ENCODE peak calls at places on chromosome 18, in seven cellular contexts. J, T, N, O, V, A and Z are unnamed samples.

GRCh38 chr18:10269226-10269625 is 185.2 kb upstream of the APCDD1 start:
- DNase-seq in J (no peak), T (no peak), N (no peak), O (no peak), V (no peak), A (no peak), Z (no peak)

GRCh38 chr18:31685097-31686082 is 1.0 kb upstream of the B4GALT6 start:
- DNase-seq in J (peak), T (peak), N (peak), O (peak), V (peak), A (peak), Z (peak)

GRCh38 chr18:10443001-10443400 is 11.4 kb upstream of the APCDD1 start:
- DNase-seq in J (no peak), T (no peak), N (no peak), O (no peak), V (no peak), A (no peak), Z (no peak)

GRCh38 chr18:7207366-7207765 is 23.5 kb upstream of the LRRC30 start:
- DNase-seq in J (no peak), T (no peak), N (peak), O (no peak), V (no peak), A (no peak), Z (no peak)

GRCh38 chr18:2985628-2986027 is 27.3 kb downstream of the LPIN2 start:
- DNase-seq in J (no peak), T (no peak), N (no peak), O (no peak), V (no peak), A (peak), Z (no peak)

GRCh38 chr18:44740000-44740399 is 59.3 kb downstream of the SETBP1 start:
- DNase-seq in J (no peak), T (no peak), N (no peak), O (no peak), V (no peak), A (no peak), Z (no peak)

GRCh38 chr18:830315-830901 is 18.4 kb upstream of the YES1 start:
- DNase-seq in J (no peak), T (no peak), N (peak), O (no peak), V (no peak), A (no peak), Z (peak)

GRCh38 chr18:24400587-24400986 is 3.0 kb upstream of the OSBPL1A start:
- DNase-seq in J (no peak), T (no peak), N (no peak), O (no peak), V (no peak), A (no peak), Z (no peak)

GRCh38 chr18:79229451-79229850 is 160.3 kb downstream of the ATP9B start:
- DNase-seq in J (no peak), T (no peak), N (no peak), O (no peak), V (no peak), A (no peak), Z (no peak)

GRCh38 chr18:55706893-55707292 is 118.9 kb upstream of the TCF4 start:
- DNase-seq in J (no peak), T (no peak), N (no peak), O (no peak), V (no peak), A (no peak), Z (no peak)

GRCh38 chr18:13461936-13462335 is 243.4 kb downstream of the LDLRAD4 start:
- DNase-seq in J (no peak), T (peak), N (no peak), O (no peak), V (no peak), A (no peak), Z (no peak)

GRCh38 chr18:44392933-44393332 is 287.8 kb upstream of the SETBP1 start:
- DNase-seq in J (no peak), T (no peak), N (peak), O (no peak), V (no peak), A (no peak), Z (no peak)

GRCh38 chr18:63788447-63789096 is 13.4 kb downstream of the SERPINB7 start:
- DNase-seq in J (no peak), T (peak), N (no peak), O (no peak), V (no peak), A (peak), Z (no peak)

GRCh38 chr18:26802330-26803200 is 62.9 kb downstream of the AQP4 start:
- DNase-seq in J (no peak), T (no peak), N (no peak), O (no peak), V (no peak), A (no peak), Z (no peak)

GRCh38 chr18:33916200-33916599 is 308.5 kb downstream of the NOL4 start:
- DNase-seq in J (no peak), T (no peak), N (peak), O (no peak), V (no peak), A (no peak), Z (no peak)

GRCh38 chr18:48922203-48922800 is 28.5 kb downstream of the SMAD7 start:
- DNase-seq in J (no peak), T (no peak), N (peak), O (peak), V (no peak), A (no peak), Z (no peak)

GRCh38 chr18:50709215-50709614 is 110.6 kb downstream of the MRO start:
- DNase-seq in J (no peak), T (no peak), N (peak), O (no peak), V (no peak), A (no peak), Z (no peak)

GRCh38 chr18:23106575-23106974 is 28.7 kb upstream of the CABLES1 start:
- DNase-seq in J (no peak), T (no peak), N (no peak), O (peak), V (no peak), A (peak), Z (no peak)

GRCh38 chr18:35074581-35074980 is 33.4 kb downstream of the MAPRE2 start:
- DNase-seq in J (no peak), T (no peak), N (no peak), O (no peak), V (no peak), A (no peak), Z (no peak)

GRCh38 chr18:8706981-8707940 is 1.9 kb downstream of the MTCL1 start:
- DNase-seq in J (no peak), T (peak), N (peak), O (peak), V (peak), A (no peak), Z (no peak)

GRCh38 chr18:2907459-2908145 is 60.8 kb downstream of the EMILIN2 start:
- DNase-seq in J (peak), T (no peak), N (no peak), O (peak), V (no peak), A (no peak), Z (no peak)

GRCh38 chr18:10035306-10035991 is 121.6 kb downstream of the VAPA start:
- DNase-seq in J (no peak), T (peak), N (no peak), O (no peak), V (peak), A (no peak), Z (no peak)

GRCh38 chr18:24010673-24011072 is 3.9 kb upstream of the TTC39C start:
- DNase-seq in J (no peak), T (no peak), N (no peak), O (no peak), V (no peak), A (no peak), Z (no peak)

GRCh38 chr18:32934201-32934600 is 161.4 kb upstream of the KLHL14 start:
- DNase-seq in J (no peak), T (no peak), N (no peak), O (no peak), V (no peak), A (no peak), Z (no peak)

GRCh38 chr18:41906528-41907256 is 48.3 kb upstream of the PIK3C3 start:
- DNase-seq in J (no peak), T (no peak), N (peak), O (no peak), V (no peak), A (peak), Z (no peak)

GRCh38 chr18:72119082-72119481 is 425.1 kb downstream of the CBLN2 start:
- DNase-seq in J (no peak), T (no peak), N (no peak), O (no peak), V (no peak), A (no peak), Z (no peak)

GRCh38 chr18:11953113-11953512 is 28.2 kb upstream of the IMPA2 start:
- DNase-seq in J (no peak), T (no peak), N (no peak), O (no peak), V (no peak), A (no peak), Z (no peak)

GRCh38 chr18:56627991-56628390 is 10.4 kb downstream of the TXNL1 start:
- DNase-seq in J (no peak), T (no peak), N (no peak), O (no peak), V (no peak), A (no peak), Z (no peak)

GRCh38 chr18:40250218-40250617 is 1704.8 kb upstream of the PIK3C3 start:
- DNase-seq in J (no peak), T (no peak), N (no peak), O (no peak), V (no peak), A (no peak), Z (no peak)

GRCh38 chr18:23835506-23835905 is 146.3 kb downstream of the LAMA3 start:
- DNase-seq in J (no peak), T (no peak), N (no peak), O (no peak), V (no peak), A (no peak), Z (no peak)

DNA sequence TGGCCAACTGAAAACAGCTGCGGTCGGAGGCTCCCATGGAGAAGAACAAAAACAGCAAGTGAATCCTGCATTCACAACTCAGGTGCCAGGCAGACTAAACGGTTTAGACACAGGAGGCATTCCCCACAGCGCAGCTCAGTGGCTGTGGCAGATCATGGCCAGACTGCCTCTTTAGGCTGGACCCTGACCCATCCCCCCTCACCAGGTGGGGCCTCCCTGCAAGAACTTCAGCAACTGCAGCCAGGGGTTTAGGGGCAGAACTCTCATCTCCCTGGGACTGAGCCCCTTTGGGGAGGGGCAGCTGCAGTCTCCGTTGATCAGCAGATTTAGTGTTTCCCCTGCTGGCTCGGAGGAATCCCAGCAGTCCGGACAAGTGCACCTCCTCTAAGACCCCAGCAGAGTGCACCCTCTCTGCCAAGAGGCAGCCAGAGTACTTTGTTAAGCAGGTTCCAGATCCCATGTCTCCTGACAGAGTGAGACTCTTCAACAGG is 346.7 kb downstream of the SS18 start:
- DNase-seq in J (no peak), T (no peak), N (peak), O (no peak), V (no peak), A (no peak), Z (no peak)
- TF ChIP-seq CTCF in J (no peak), T (no peak), N (peak), O (no peak), V (no peak), A (no peak), Z (no peak)

GRCh38 chr18:68406761-68407160 is 308.1 kb downstream of the TMX3 start:
- DNase-seq in J (no peak), T (no peak), N (no peak), O (no peak), V (no peak), A (no peak), Z (no peak)
- TF ChIP-seq CTCF in J (no peak), T (no peak), N (no peak), O (no peak), V (no peak), A (no peak), Z (no peak)

DNA sequence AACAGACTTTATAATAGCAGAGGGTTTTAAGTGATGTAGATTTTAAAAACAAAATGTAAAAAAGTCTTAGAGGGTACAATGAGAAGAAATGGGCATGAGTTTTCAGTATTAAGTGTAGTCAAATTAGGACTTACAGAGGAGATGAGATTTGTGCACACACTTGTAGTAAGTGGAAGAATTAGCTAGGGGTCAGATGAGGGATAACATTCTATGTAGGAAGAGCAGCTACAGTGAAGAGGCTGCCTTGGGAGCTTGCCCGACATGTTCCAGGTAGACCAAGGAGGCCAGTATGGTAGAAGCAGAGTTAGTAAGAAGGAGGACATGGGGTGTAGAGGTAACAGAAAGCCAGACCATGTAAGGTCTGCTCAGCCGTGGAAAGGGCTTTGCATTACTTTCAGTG is 189.2 kb upstream of the DSEL start:
- DNase-seq in J (no peak), T (no peak), N (peak), O (no peak), V (no peak), A (no peak), Z (no peak)
- TF ChIP-seq CTCF in J (no peak), T (no peak), N (peak), O (no peak), V (no peak), A (no peak), Z (peak)

DNA sequence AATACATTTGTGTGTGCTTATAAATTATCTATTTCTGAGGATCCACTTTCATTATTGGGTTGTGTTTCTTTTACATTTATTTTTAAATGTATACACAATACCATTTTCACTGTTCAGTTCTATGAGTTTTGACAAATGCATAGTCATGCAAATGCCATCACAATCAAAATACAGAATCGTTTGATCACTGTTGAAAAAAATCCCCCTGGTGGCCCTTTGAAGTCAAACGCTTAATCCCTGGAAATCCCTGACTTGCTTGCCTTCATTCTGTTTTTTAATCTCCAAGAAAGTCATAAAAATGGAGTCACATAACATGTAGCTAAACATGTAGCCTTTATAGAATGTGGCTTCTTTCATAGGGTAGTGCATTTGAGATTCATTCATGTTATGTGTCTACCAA is 173.3 kb downstream of the GALR1 start:
- DNase-seq in J (no peak), T (no peak), N (peak), O (no peak), V (no peak), A (no peak), Z (no peak)
- TF ChIP-seq CTCF in J (no peak), T (no peak), N (peak), O (no peak), V (no peak), A (peak), Z (peak)

DNA sequence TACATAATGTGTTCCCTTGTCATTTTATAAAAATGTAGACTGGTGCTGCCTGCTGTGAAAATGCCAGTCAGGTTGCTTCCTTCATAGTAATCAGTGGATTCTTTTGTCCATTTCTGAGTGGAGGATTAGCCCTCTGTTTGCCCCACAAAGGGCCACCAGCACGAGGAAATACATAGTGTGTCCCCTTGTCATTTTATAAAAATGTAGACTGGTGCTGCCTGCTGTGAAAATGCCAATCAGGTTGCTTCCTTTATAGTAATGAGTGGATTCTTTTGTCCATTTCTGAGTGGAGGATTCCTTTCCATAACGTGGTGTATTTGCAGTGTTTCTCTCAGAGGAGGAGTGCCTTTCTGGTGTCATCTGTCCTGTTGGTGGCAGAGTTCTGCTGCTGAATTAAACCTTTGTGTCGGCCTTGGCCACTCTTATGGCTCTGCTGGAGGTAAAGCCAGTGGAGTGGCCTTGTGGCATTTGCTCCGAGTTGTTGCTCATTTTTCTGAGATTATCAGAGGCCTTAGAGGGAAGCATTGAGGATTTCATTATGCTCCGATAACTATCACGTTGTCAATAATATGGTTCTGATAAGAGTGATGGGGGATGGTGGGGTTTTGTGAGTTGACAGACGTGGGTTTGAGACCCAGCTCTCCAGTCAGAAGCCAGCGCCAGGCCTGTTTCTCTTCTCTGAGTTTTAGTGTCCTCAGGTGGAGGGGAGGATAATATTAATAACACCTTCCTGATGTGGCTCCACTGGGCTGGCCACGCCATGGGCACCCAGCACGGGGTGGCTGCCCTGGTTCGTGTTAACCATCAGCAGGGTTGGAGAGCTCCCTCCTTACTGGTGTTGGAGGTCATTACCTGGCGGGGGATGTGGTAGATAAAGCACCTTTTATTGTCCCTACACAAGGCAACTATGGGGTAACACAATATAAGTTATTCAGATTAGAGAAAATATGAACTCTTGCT is 96.6 kb downstream of the NEDD4L start:
- DNase-seq in J (no peak), T (no peak), N (no peak), O (no peak), V (no peak), A (no peak), Z (no peak)
- TF ChIP-seq CTCF in J (no peak), T (peak), N (no peak), O (no peak), V (no peak), A (no peak), Z (no peak)

GRCh38 chr18:71001597-71001996 is 712.8 kb downstream of the SOCS6 start:
- DNase-seq in J (no peak), T (no peak), N (no peak), O (no peak), V (no peak), A (no peak), Z (no peak)

DNA sequence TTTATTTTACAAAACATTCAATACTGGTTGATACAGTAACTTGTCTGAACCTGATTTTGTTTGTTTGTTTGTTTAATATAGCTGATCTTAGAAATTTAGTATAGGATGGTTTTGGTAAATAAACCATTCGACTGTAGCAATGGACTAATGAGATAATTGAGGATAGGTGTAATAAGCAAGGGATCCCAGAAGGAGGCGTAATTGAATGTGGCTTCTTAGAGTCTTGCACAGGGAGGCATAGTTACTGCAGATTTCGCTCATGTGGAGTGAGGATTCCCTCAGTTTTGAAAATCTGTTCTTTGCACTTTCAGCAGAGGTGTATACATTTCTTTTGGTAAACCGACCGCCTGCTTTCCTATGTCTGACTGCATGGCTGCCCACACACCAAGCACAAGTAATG is 709.6 kb downstream of the SOCS6 start:
- DNase-seq in J (no peak), T (no peak), N (peak), O (no peak), V (no peak), A (no peak), Z (no peak)
- TF ChIP-seq CTCF in J (no peak), T (no peak), N (peak), O (no peak), V (no peak), A (no peak), Z (peak)

GRCh38 chr18:46754661-46755292 is 2.1 kb downstream of the ST8SIA5 start:
- DNase-seq in J (no peak), T (no peak), N (peak), O (no peak), V (no peak), A (no peak), Z (no peak)
- TF ChIP-seq CTCF in J (no peak), T (no peak), N (peak), O (no peak), V (no peak), A (no peak), Z (no peak)

GRCh38 chr18:74897971-74898657 is 300.4 kb downstream of the ZNF407 start:
- DNase-seq in J (no peak), T (no peak), N (no peak), O (no peak), V (no peak), A (no peak), Z (no peak)

GRCh38 chr18:74899554-74899953 is 301.9 kb downstream of the ZNF407 start:
- DNase-seq in J (no peak), T (peak), N (no peak), O (no peak), V (peak), A (no peak), Z (no peak)

GRCh38 chr18:74898965-74899364 is 301.3 kb downstream of the ZNF407 start:
- DNase-seq in J (no peak), T (no peak), N (no peak), O (no peak), V (no peak), A (no peak), Z (no peak)

GRCh38 chr18:74895686-74896085 is 298.0 kb downstream of the ZNF407 start:
- DNase-seq in J (no peak), T (no peak), N (peak), O (no peak), V (no peak), A (peak), Z (no peak)

GRCh38 chr18:74896390-74896991 is 298.8 kb downstream of the ZNF407 start:
- DNase-seq in J (peak), T (peak), N (peak), O (peak), V (no peak), A (peak), Z (no peak)
- TF ChIP-seq CTCF in J (peak), T (peak), N (peak), O (peak), V (peak), A (peak), Z (peak)